ENCODE peak calls at places on chromosomes 5 and 9, in eight cellular contexts. C, U, G, Q, J, E, A and S are unnamed samples.
A peak's percentile ranks its signal among the peaks of the same experiment; 100 is the strongest.

GRCh38 chr5:113495402-113495801 is 7.1 kb upstream of the MCC start:
- DNase-seq in C (no peak), U (no peak), G (peak; percentile 52), Q (no peak), J (no peak), E (no peak), A (no peak), S (no peak)

GRCh38 chr9:121763561-121764370 is 112.3 kb downstream of the DAB2IP start:
- DNase-seq in C (no peak), U (no peak), G (no peak), Q (no peak), J (no peak), E (no peak), A (no peak), S (no peak)

GRCh38 chr9:127192744-127193143 is 70.3 kb upstream of the ANGPTL2 start:
- DNase-seq in C (no peak), U (no peak), G (no peak), Q (no peak), J (no peak), E (no peak), A (no peak), S (no peak)

GRCh38 chr9:109739760-109740159 is 40.2 kb upstream of the PALM2AKAP2 start:
- DNase-seq in C (no peak), U (no peak), G (no peak), Q (no peak), J (no peak), E (no peak), A (no peak), S (no peak)

GRCh38 chr9:109815366-109815947 is 35.5 kb downstream of the PALM2AKAP2 start:
- DNase-seq in C (no peak), U (no peak), G (peak; percentile 67), Q (no peak), J (no peak), E (no peak), A (no peak), S (no peak)

GRCh38 chr9:105307731-105308130 is 63.3 kb downstream of the SLC44A1 start:
- DNase-seq in C (no peak), U (no peak), G (peak; percentile 41), Q (no peak), J (no peak), E (no peak), A (no peak), S (no peak)

GRCh38 chr9:111959468-111959941 is 62.9 kb downstream of the UGCG start:
- DNase-seq in C (no peak), U (no peak), G (peak; percentile 89), Q (no peak), J (no peak), E (no peak), A (no peak), S (no peak)

GRCh38 chr9:121823451-121824169 is 172.2 kb downstream of the DAB2IP start:
- DNase-seq in C (no peak), U (no peak), G (no peak), Q (no peak), J (no peak), E (no peak), A (no peak), S (no peak)

GRCh38 chr9:2158111-2158610 is 143.0 kb downstream of the SMARCA2 start:
- DNase-seq in C (peak; percentile 96), U (peak; percentile 60), G (peak; percentile 67), Q (no peak), J (peak; percentile 66), E (peak; percentile 21), A (no peak), S (peak; percentile 77)

GRCh38 chr9:123033864-123034598 is 564 bp downstream of the GPR21 start:
- DNase-seq in C (no peak), U (no peak), G (peak; percentile 12), Q (no peak), J (no peak), E (no peak), A (no peak), S (no peak)

GRCh38 chr9:846852-847251 is 5.4 kb downstream of the DMRT1 start:
- DNase-seq in C (no peak), U (no peak), G (no peak), Q (no peak), J (no peak), E (no peak), A (no peak), S (no peak)

GRCh38 chr5:40853632-40854192 is 12.5 kb downstream of the CARD6 start:
- DNase-seq in C (no peak), U (no peak), G (no peak), Q (no peak), J (no peak), E (no peak), A (no peak), S (no peak)

GRCh38 chr5:57504357-57504756 is 21.7 kb upstream of the ACTBL2 start:
- DNase-seq in C (no peak), U (no peak), G (peak; percentile 56), Q (no peak), J (no peak), E (no peak), A (no peak), S (no peak)

GRCh38 chr9:130659699-130660248 is 4.6 kb upstream of the PRDM12 start:
- DNase-seq in C (no peak), U (no peak), G (no peak), Q (no peak), J (no peak), E (no peak), A (no peak), S (no peak)

DNA sequence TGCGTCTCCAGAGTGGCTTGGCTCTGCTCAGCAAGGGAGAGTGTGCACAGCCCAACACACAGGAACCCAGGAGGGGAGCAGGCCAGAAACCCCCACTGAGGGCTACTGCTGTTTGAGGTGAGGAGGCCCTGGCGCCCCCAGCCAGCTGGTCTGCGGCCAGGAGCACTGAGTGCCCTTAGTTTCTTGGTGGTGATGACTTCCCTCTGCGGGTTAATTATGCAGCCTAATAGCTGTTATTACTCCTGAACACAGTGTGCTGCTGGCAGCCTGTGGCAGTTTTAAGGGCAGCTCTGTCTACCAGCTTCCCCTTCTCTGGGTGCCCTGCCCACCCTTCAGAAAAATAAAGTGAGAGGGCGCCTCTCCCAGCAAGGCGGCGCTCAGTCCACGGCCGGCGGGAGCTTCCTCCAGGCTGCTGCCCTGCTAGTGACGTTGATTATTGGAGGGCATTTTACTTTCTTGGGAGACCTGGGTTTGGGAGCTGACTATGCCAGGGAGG is 19.2 kb downstream of the GADD45G start:
- DNase-seq in C (no peak), U (no peak), G (no peak), Q (no peak), J (peak; percentile 62), E (no peak), A (no peak), S (no peak)
- H3K27me3 ChIP-seq in C (no peaks in the 10 kb centered on the region), U (no peaks in the 10 kb centered on the region), G (peaks cover 32% of the 10 kb centered on the region), Q (no peaks in the 10 kb centered on the region), J (no peaks in the 10 kb centered on the region), E (no peaks in the 10 kb centered on the region), A (no peaks in the 10 kb centered on the region), S (no peaks in the 10 kb centered on the region)

GRCh38 chr5:172129174-172129764 is 58.8 kb downstream of the STK10 start:
- DNase-seq in C (no peak), U (no peak), G (no peak), Q (no peak), J (no peak), E (no peak), A (no peak), S (no peak)
- H3K27me3 ChIP-seq in C (no peaks in the 10 kb centered on the region), U (no peaks in the 10 kb centered on the region), G (no peaks in the 10 kb centered on the region), Q (no peaks in the 10 kb centered on the region), J (no peaks in the 10 kb centered on the region), E (no peaks in the 10 kb centered on the region), A (no peaks in the 10 kb centered on the region), S (no peaks in the 10 kb centered on the region)

DNA sequence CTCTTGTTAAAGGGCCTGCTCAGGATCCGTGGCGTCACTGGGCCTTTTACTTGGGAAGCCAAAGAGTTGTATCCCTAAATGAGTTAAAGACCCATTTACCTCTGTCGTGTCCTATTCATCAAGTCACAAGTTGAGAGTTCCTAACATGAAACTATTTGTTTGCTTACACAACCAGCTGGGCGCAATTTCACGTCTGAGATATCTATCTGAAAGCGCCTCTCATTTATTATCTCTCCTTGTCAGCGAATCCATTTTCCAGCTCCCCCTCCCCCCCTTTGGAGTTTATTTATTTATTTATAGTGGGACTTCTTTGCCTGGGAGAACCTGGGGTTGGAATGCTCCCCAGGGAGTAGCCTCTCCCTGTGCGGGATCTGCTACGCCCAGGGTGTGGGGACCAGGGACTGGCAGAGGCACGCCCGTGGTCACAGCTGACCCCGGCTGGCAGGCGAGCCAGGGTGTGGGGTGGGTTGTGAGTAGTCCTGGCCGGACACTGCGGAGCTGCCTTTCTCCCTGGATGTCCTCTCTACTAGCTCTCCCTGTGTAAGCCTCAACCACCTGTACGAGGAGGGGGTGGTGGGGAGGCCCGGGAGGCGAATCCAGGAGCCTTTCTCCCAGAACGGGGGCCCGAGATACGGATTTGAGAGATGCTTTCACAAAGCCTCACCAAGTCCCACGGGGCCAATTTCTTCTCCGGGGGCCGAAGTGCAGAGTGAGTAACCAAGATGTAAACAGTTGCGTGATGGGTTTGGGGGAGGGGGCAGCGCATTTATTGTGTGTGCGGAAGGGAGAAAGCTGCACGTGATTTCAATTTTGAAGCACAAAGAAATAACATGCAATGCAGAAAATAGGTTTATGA is 15.3 kb downstream of the NR2F1 start:
- DNase-seq in C (no peak), U (no peak), G (peak; percentile 56), Q (no peak), J (no peak), E (no peak), A (no peak), S (no peak)
- H3K27me3 ChIP-seq in C (peaks cover 5% of the 10 kb centered on the region), U (no peaks in the 10 kb centered on the region), G (no peaks in the 10 kb centered on the region), Q (peaks cover 100% of the 10 kb centered on the region), J (no peaks in the 10 kb centered on the region), E (peaks cover 89% of the 10 kb centered on the region), A (peaks cover 100% of the 10 kb centered on the region), S (no peaks in the 10 kb centered on the region)

DNA sequence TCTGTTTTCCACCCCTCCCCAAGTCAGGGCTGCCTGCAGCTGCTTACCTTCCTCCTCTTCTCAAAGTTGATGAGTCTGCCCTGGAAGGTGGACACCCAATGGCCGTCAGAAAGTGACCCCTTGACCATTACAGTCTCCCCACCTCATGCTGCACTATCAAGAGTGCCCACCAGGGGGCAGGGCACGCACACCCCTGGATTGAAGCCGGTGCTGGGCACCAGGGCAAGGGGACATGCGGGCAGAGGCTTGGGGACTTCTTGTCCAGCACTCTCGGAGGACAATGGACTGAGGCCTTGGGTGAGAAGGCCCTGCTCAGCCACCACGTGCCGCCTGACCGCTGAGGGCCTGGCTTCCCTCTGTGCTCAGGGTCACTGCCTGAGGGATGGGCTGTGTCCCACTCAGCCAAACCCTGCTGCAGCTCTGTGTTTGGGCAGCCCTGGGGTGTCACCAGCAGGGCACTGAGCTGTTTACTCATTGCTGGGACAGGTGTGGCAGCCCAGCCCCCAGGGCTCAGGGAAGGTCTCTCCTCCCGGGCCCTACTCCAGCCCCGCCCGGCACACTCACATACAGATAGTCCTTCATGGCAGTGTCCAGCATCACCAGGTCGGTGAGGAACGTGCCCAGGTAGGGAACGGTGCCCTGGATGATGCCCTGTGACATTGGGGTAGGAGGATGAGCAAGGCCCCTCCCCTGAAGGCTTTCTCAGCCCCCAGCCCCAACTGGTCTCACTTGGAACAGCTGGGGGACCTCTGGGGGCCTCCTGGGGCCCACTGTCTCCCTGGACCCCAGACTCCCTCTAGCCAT is 17.7 kb downstream of the RALGDS start:
- DNase-seq in C (peak; percentile 26), U (peak; percentile 70), G (peak; percentile 19), Q (peak; percentile 67), J (peak; percentile 79), E (peak; percentile 31), A (no peak), S (no peak)
- H3K27me3 ChIP-seq in C (no peaks in the 10 kb centered on the region), U (no peaks in the 10 kb centered on the region), G (no peaks in the 10 kb centered on the region), Q (no peaks in the 10 kb centered on the region), J (no peaks in the 10 kb centered on the region), E (no peaks in the 10 kb centered on the region), A (no peaks in the 10 kb centered on the region), S (no peaks in the 10 kb centered on the region)

GRCh38 chr5:168899264-168899663 is 320.1 kb upstream of the PANK3 start:
- DNase-seq in C (no peak), U (no peak), G (no peak), Q (no peak), J (no peak), E (no peak), A (no peak), S (peak; percentile 31)
- H3K27me3 ChIP-seq in C (peaks cover 64% of the 10 kb centered on the region), U (no peaks in the 10 kb centered on the region), G (no peaks in the 10 kb centered on the region), Q (no peaks in the 10 kb centered on the region), J (no peaks in the 10 kb centered on the region), E (no peaks in the 10 kb centered on the region), A (no peaks in the 10 kb centered on the region), S (no peaks in the 10 kb centered on the region)